ENCODE peak calls at places on chromosomes 3 and 15, in four cellular contexts. Z, N, K and W are unnamed samples.

GRCh38 chr15:77391372-77391951 is 28.4 kb downstream of the PEAK1 start:
- DNase-seq in Z (no peak), N (no peak), K (no peak), W (no peak)

GRCh38 chr15:82159922-82160321 is 102.6 kb downstream of the EFL1 start:
- DNase-seq in Z (peak), N (peak), K (no peak), W (no peak)

GRCh38 chr3:105401254-105401653 is 34.5 kb downstream of the ALCAM start:
- DNase-seq in Z (no peak), N (no peak), K (no peak), W (no peak)

GRCh38 chr3:107285197-107285596 is 92.0 kb upstream of the CCDC54 start:
- DNase-seq in Z (no peak), N (peak), K (no peak), W (no peak)

GRCh38 chr3:128277378-128278049 is 124.2 kb downstream of the EEFSEC start:
- DNase-seq in Z (no peak), N (no peak), K (no peak), W (no peak)

GRCh38 chr3:44342191-44342790 is 3.7 kb downstream of the TCAIM start:
- DNase-seq in Z (peak), N (peak), K (no peak), W (no peak)

GRCh38 chr3:61387817-61388216 is 136.6 kb upstream of the FHIT start:
- DNase-seq in Z (no peak), N (no peak), K (no peak), W (no peak)

GRCh38 chr3:101940521-101940992 is 91.2 kb downstream of the NFKBIZ start:
- DNase-seq in Z (peak), N (peak), K (no peak), W (no peak)

GRCh38 chr3:129855454-129856419 is 37.8 kb downstream of the TMCC1 start:
- DNase-seq in Z (peak), N (peak), K (no peak), W (no peak)

GRCh38 chr15:39344662-39345141 is 236.2 kb upstream of the THBS1 start:
- DNase-seq in Z (no peak), N (no peak), K (no peak), W (no peak)

GRCh38 chr15:32877201-32877600 is 159.4 kb downstream of the GREM1 start:
- DNase-seq in Z (no peak), N (no peak), K (no peak), W (no peak)

GRCh38 chr15:82877825-82878224 is 68.4 kb downstream of the WHAMM start:
- DNase-seq in Z (no peak), N (no peak), K (no peak), W (no peak)

GRCh38 chr3:189142527-189142926 is 29.2 kb upstream of the TPRG1 start:
- DNase-seq in Z (no peak), N (no peak), K (no peak), W (no peak)

GRCh38 chr15:76062282-76062681 is 2.5 kb downstream of the TMEM266 start:
- DNase-seq in Z (no peak), N (no peak), K (no peak), W (no peak)

GRCh38 chr3:37652851-37653250 is 208.8 kb upstream of the CTDSPL start:
- DNase-seq in Z (no peak), N (no peak), K (no peak), W (no peak)

GRCh38 chr3:123327956-123328850 is 120.7 kb downstream of the ADCY5 start:
- DNase-seq in Z (no peak), N (no peak), K (no peak), W (no peak)

GRCh38 chr3:22620498-22620897 is 582.6 kb upstream of the UBE2E2 start:
- DNase-seq in Z (no peak), N (no peak), K (no peak), W (no peak)

GRCh38 chr15:66023322-66023972 is 154.2 kb downstream of the RAB11A start:
- DNase-seq in Z (no peak), N (no peak), K (no peak), W (peak)

GRCh38 chr3:107676469-107677309 is 153.9 kb downstream of the BBX start:
- DNase-seq in Z (no peak), N (no peak), K (no peak), W (peak)

GRCh38 chr15:96268421-96269204 is 61.9 kb upstream of the NR2F2 start:
- DNase-seq in Z (peak), N (no peak), K (no peak), W (no peak)

GRCh38 chr3:160644491-160644890 is 32.5 kb upstream of the ARL14 start:
- DNase-seq in Z (no peak), N (no peak), K (no peak), W (no peak)

GRCh38 chr3:21893250-21893649 is 142.2 kb upstream of the ZNF385D start:
- DNase-seq in Z (no peak), N (no peak), K (no peak), W (no peak)

GRCh38 chr15:49718234-49718633 is 97.4 kb downstream of the DTWD1 start:
- DNase-seq in Z (peak), N (peak), K (no peak), W (no peak)

GRCh38 chr3:166764698-166765318 is 615.3 kb downstream of the ZBBX start:
- DNase-seq in Z (no peak), N (no peak), K (no peak), W (no peak)

GRCh38 chr3:178072391-178072790 is 463.8 kb upstream of the KCNMB2 start:
- DNase-seq in Z (no peak), N (no peak), K (no peak), W (no peak)

GRCh38 chr3:132713977-132714727 is 8.1 kb downstream of the NPHP3 start:
- DNase-seq in Z (no peak), N (no peak), K (no peak), W (no peak)